ENCODE peak calls at places on chromosomes 13 and 19, in four cellular contexts. B, P, F and I are unnamed samples.

GRCh38 chr13:74115138-74115537 is 19.1 kb downstream of the KLF12 start:
- DNase-seq in B (no peak), P (no peak), F (no peak), I (no peak)

GRCh38 chr13:24742294-24742693 is 21.7 kb upstream of the RNF17 start:
- DNase-seq in B (no peak), P (no peak), F (no peak), I (no peak)

GRCh38 chr19:3695986-3696659 is 4.1 kb downstream of the PIP5K1C start:
- DNase-seq in B (no peak), P (no peak), F (no peak), I (no peak)

GRCh38 chr19:47436712-47437401 is 17.5 kb upstream of the MEIS3 start:
- DNase-seq in B (peak), P (peak), F (peak), I (peak)

GRCh38 chr19:47891923-47892666 is 6.0 kb upstream of the SULT2A1 start:
- DNase-seq in B (no peak), P (no peak), F (no peak), I (no peak)

GRCh38 chr13:23728807-23729206 is 158.6 kb downstream of the TNFRSF19 start:
- DNase-seq in B (no peak), P (no peak), F (no peak), I (no peak)

GRCh38 chr19:49896863-49897621 is at the start of gene IL4I1:
- DNase-seq in B (peak), P (peak), F (no peak), I (no peak)

GRCh38 chr19:47589824-47590223 is 16.9 kb upstream of the ZNF541 start:
- DNase-seq in B (no peak), P (no peak), F (no peak), I (no peak)

GRCh38 chr13:44303681-44304432 is 69.8 kb upstream of the SERP2 start:
- DNase-seq in B (no peak), P (no peak), F (peak), I (peak)

GRCh38 chr19:4393947-4394590 is 6.3 kb downstream of the SH3GL1 start:
- DNase-seq in B (no peak), P (no peak), F (no peak), I (no peak)

GRCh38 chr19:13993554-13994308 is 12.4 kb downstream of the RFX1 start:
- DNase-seq in B (no peak), P (no peak), F (no peak), I (no peak)

GRCh38 chr19:8392017-8392591 is 1.9 kb downstream of the RAB11B start:
- DNase-seq in B (no peak), P (no peak), F (no peak), I (peak)

GRCh38 chr19:32372726-32373613 is 27.6 kb downstream of the ZNF507 start:
- DNase-seq in B (no peak), P (no peak), F (no peak), I (no peak)

GRCh38 chr13:102702965-102703720 is 8.3 kb upstream of the METTL21C start:
- DNase-seq in B (no peak), P (no peak), F (no peak), I (no peak)

GRCh38 chr13:46607768-46608553 is 55.0 kb downstream of the LRCH1 start:
- DNase-seq in B (no peak), P (peak), F (no peak), I (no peak)

GRCh38 chr13:96053003-96053703 is at the start of gene UGGT2:
- DNase-seq in B (no peak), P (no peak), F (peak), I (peak)

GRCh38 chr13:61410669-61411297 is 4.9 kb downstream of the PCDH20 start:
- DNase-seq in B (no peak), P (no peak), F (peak), I (no peak)

GRCh38 chr13:36421447-36421846 is 10.8 kb upstream of the CCNA1 start:
- DNase-seq in B (no peak), P (no peak), F (no peak), I (no peak)